ENCODE peak calls at places on chromosomes 3 and 15, in nine cellular contexts. N is breast epithelium, L is AG04450, I is suprapubic skin, T is sigmoid colon, Y is PC-3, F is IMR-90, B is heart right ventricle, Q is dorsolateral prefrontal cortex. D is an unnamed sample.

GRCh38 chr15:92619380-92620101 is 36.0 kb downstream of the FAM174B start:
- DNase-seq in B (no peak), Y (no peak), L (peak; percentile 37), Q (peak; percentile 18), N (no peak), T (peak; percentile 84), F (peak; percentile 28), I (no peak), D (no peak)

GRCh38 chr3:46096781-46097180 is 69.5 kb upstream of the XCR1 start:
- DNase-seq in Y (no peak), T (no peak), Q (no peak), F (no peak), I (no peak), N (no peak), L (no peak), B (no peak), D (no peak)

GRCh38 chr15:70065006-70065722 is 32.6 kb downstream of the TLE3 start:
- DNase-seq in F (no peak), B (no peak), N (no peak), Q (no peak), I (no peak), Y (no peak), L (no peak), T (no peak), D (no peak)

GRCh38 chr3:37766797-37767776 is 94.6 kb upstream of the CTDSPL start:
- DNase-seq in N (no peak), L (no peak), Q (no peak), F (no peak), T (no peak), I (no peak), Y (no peak), B (no peak), D (no peak)

GRCh38 chr15:45183001-45183400 is 4.8 kb downstream of the SHF start:
- DNase-seq in I (no peak), L (no peak), B (no peak), Q (no peak), Y (no peak), N (no peak), T (no peak), F (no peak), D (no peak)

GRCh38 chr3:192917258-192917507 is 473 bp downstream of the MB21D2 start:
- DNase-seq in B (no peak), N (no peak), F (no peak), Q (no peak), I (no peak), T (no peak), L (no peak), Y (no peak), D (peak; percentile 6)

GRCh38 chr15:80020731-80021130 is 38.7 kb upstream of the ZFAND6 start:
- DNase-seq in I (peak; percentile 20), L (no peak), T (no peak), Q (no peak), B (no peak), F (no peak), Y (no peak), N (no peak), D (no peak)

GRCh38 chr3:134663646-134664456 is 13.0 kb upstream of the KY start:
- DNase-seq in L (no peak), Y (no peak), Q (no peak), B (no peak), I (peak; percentile 40), T (no peak), F (peak; percentile 55), N (no peak), D (no peak)

GRCh38 chr3:134428396-134428795 is 54.1 kb upstream of the AMOTL2 start:
- DNase-seq in B (no peak), T (no peak), Q (no peak), L (no peak), F (peak; percentile 80), N (no peak), Y (no peak), I (no peak), D (no peak)

DNA sequence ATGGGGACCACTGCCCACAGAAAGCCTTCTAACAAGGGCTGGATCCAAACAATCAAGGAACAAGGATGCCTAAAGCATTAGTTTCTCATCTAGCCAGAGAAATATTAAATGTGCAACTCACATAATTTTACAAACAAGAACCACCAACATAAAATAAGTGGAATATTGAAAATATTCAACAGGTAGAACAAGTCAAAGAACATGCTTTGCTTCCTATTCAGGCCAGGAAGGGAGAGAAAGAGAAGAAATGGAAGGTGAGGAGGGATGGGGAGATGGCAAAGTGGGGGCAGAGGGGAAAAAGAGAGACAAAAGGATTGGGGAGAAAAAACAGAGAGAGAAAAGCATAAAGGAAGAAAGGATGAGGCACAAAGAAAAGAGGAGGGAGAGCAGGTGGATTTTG is 63.1 kb downstream of the SLC12A8 start:
- DNase-seq in L (no peak), Q (no peak), I (no peak), N (no peak), T (no peak), Y (no peak), F (no peak), B (no peak), D (no peak)
- H3K27ac ChIP-seq in L (no peak overlapping the region), Q (no peak overlapping the region), I (no peak overlapping the region), N (no peak overlapping the region), T (no peak overlapping the region), Y (no peak overlapping the region), F (no peak overlapping the region), B (peak overlapping the region; percentile 92), D (no peak overlapping the region)

DNA sequence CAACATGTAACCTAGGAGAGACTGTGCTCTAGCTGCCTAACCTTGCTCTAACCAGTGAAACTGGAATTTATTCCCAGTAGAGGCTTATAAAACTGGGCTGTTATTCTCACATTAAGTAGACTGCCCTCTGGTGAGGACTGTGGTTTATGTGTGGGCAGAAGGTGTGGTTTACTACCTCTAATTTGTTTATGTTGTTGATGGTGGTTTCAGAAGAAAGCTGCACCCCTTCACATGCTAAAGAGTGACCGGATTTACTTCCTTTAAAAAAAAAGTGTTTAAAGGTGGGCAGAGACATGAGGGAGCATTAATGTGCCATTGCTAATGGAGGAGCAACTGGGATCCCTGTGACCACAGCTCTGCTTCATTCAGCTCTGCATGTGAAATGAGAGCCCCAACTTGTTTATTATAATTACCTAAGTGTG is 273.2 kb downstream of the MECOM start:
- DNase-seq in L (no peak), Q (no peak), B (no peak), F (no peak), I (no peak), N (no peak), T (no peak), Y (peak; percentile 57), D (no peak)
- TF ChIP-seq CTCF in L (peak; percentile 19), Q (no peak), B (no peak), F (no peak), I (no peak), N (no peak), T (no peak), Y (peak; percentile 59), D (no peak)

GRCh38 chr3:71722693-71723092 is 2.5 kb downstream of the EIF4E3 start:
- DNase-seq in L (no peak), T (no peak), I (no peak), Y (no peak), F (no peak), N (no peak), Q (no peak), B (no peak), D (no peak)
- H3K27me3 ChIP-seq in L (peaks cover 48% of the 10 kb centered on the region), T (no peaks in the 10 kb centered on the region), I (no peaks in the 10 kb centered on the region), Y (no peaks in the 10 kb centered on the region), F (peaks cover 57% of the 10 kb centered on the region), N (no peaks in the 10 kb centered on the region), Q (no peaks in the 10 kb centered on the region), B (no peaks in the 10 kb centered on the region), D (no peaks in the 10 kb centered on the region)

DNA sequence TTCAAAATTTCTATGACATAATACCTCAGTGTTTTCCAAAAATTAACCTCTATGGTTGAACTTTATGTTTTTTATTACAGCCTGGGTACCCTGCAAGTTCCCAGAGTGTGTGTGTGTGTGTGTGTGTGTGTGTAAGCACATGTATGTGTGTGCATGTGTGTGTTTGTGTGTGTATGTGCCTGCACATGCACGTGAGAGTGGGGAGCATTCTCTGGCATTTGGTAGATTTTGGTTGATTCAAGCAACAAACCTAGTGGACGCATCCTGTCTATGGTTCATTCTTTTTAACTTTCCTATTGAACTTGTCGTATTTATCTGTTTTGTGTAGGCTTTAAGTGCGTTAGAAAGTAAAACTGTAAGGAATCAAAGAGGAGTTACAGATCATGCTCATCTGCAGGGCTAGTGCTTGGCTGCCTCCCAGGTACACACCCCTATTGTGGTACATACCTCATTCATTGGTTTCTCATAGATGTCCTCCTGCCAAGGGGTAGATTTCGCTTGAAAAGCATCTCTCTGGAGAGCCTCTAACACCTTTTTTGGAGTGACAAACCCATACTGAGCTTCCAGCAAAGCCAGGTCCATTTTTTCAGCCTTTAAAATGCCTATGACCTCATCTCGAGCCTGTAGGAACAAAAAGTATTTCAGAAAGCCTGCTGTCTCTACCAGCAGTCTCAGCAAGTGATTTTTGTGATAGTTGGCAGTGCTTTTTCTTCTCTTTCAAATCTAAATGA is 111.9 kb downstream of the CMSS1 start:
- DNase-seq in T (peak; percentile 77), F (peak; percentile 59), Y (peak; percentile 53), I (peak; percentile 83), Q (no peak), N (peak; percentile 24), B (peak; percentile 23), L (no peak), D (no peak)
- H3K27ac ChIP-seq in T (peak overlapping the region; percentile 70), F (no peak overlapping the region), Y (no peak overlapping the region), I (peak overlapping the region; percentile 21), Q (peak overlapping the region; percentile 45), N (peak overlapping the region; percentile 33), B (peak overlapping the region; percentile 48), L (no peak overlapping the region), D (no peak overlapping the region)